ENCODE peak calls at places on chromosomes 1 and 21, in eight cellular contexts. F is CD8-positive, alpha-beta T cell; I is GM20000; X is substantia nigra; S is DMS153; V is dorsolateral prefrontal cortex; E is endodermal cell; Y is stimulated activated CD8-positive, alpha-beta memory T cell treated with anti-CD3 and anti-CD28 coated beads, Interleukin-15, amount 100 ng/mL, for 4 hours. J is an unnamed sample.

GRCh38 chr1:243288062-243288461 is 32.2 kb downstream of the SDCCAG8 start:
- DNase-seq in F (no peak), Y (no peak), X (no peak), S (no peak), E (no peak), V (no peak), I (no peak), J (no peak)

GRCh38 chr21:46061063-46061462 is 36.8 kb upstream of the COL6A2 start:
- DNase-seq in I (no peak), S (no peak), V (peak), Y (no peak), F (no peak), X (no peak), E (no peak), J (no peak)

GRCh38 chr1:54854376-54855020 is 32.5 kb downstream of the DHCR24 start:
- DNase-seq in E (no peak), X (no peak), Y (no peak), F (no peak), S (no peak), V (peak), I (no peak), J (no peak)

GRCh38 chr21:45551316-45551715 is 9.1 kb upstream of the SLC19A1 start:
- DNase-seq in S (no peak), Y (no peak), E (peak), I (no peak), X (no peak), V (no peak), F (peak), J (no peak)

GRCh38 chr1:35715568-35716002 is 3.1 kb downstream of the C1orf216 start:
- DNase-seq in S (peak), Y (peak), F (peak), X (peak), I (peak), E (peak), V (peak), J (no peak)

GRCh38 chr1:145983206-145983675 is 13.1 kb downstream of the TXNIP start:
- DNase-seq in I (no peak), V (no peak), X (no peak), Y (no peak), S (peak), F (no peak), E (no peak), J (no peak)

GRCh38 chr1:146021046-146021445 is 489 bp downstream of the HJV start:
- DNase-seq in I (no peak), S (no peak), Y (no peak), F (no peak), X (no peak), V (no peak), E (no peak), J (no peak)

GRCh38 chr21:40070871-40071270 is 203.6 kb downstream of the PCP4 start:
- DNase-seq in F (no peak), S (no peak), X (no peak), V (no peak), E (no peak), Y (no peak), I (no peak), J (no peak)

GRCh38 chr1:203860396-203860951 is 925 bp upstream of the SNRPE start:
- DNase-seq in X (no peak), S (peak), F (no peak), I (no peak), E (no peak), V (no peak), Y (no peak), J (no peak)

GRCh38 chr1:207077012-207077411 is 11.6 kb upstream of the C4BPB start:
- DNase-seq in V (no peak), I (no peak), X (no peak), S (no peak), F (no peak), Y (no peak), E (no peak), J (no peak)

GRCh38 chr1:162117039-162117816 is 47.7 kb downstream of the NOS1AP start:
- DNase-seq in V (no peak), S (no peak), Y (no peak), I (no peak), F (no peak), E (no peak), X (no peak), J (no peak)

GRCh38 chr1:221667504-221667903 is 74.4 kb downstream of the DUSP10 start:
- DNase-seq in E (no peak), V (no peak), I (peak), X (no peak), Y (no peak), F (no peak), S (no peak), J (no peak)

GRCh38 chr1:91092503-91092902 is 70.7 kb upstream of the ZNF644 start:
- DNase-seq in F (no peak), Y (no peak), S (peak), X (no peak), E (no peak), V (no peak), I (no peak), J (no peak)

GRCh38 chr1:200673952-200674823 is 4.5 kb upstream of the DDX59 start:
- DNase-seq in S (no peak), F (no peak), V (no peak), X (no peak), Y (no peak), E (no peak), I (no peak), J (no peak)

GRCh38 chr1:177122869-177123268 is 41.6 kb downstream of the ASTN1 start:
- DNase-seq in Y (no peak), F (no peak), X (no peak), E (no peak), I (no peak), V (no peak), S (no peak), J (no peak)

GRCh38 chr1:44484155-44484688 is 79.2 kb downstream of the RNF220 start:
- DNase-seq in Y (no peak), V (no peak), X (no peak), F (no peak), I (no peak), E (peak), S (no peak), J (no peak)

GRCh38 chr1:245788269-245788668 is 633.5 kb downstream of the KIF26B start:
- DNase-seq in E (no peak), V (no peak), S (no peak), F (no peak), I (no peak), X (no peak), Y (no peak), J (no peak)

J was measured in hypothalamus.